ENCODE peak calls at places on chromosomes 2 and 18, in seven cellular contexts. M is NCI-H460; O is LHCN-M2; X is naive thymus-derived CD8-positive, alpha-beta T cell; H is GM03348; A is mesenteric fat pad; B is DND-41. Q is an unnamed sample.

GRCh38 chr2:180240774-180241173 is 233.7 kb upstream of the CWC22 start:
- DNase-seq in M (peak), O (peak), X (no peak), H (peak), A (no peak), B (no peak), Q (no peak)

GRCh38 chr2:40625849-40626248 is 174.0 kb upstream of the SLC8A1 start:
- DNase-seq in M (peak), O (peak), X (no peak), H (peak), A (no peak), B (no peak), Q (peak)

GRCh38 chr2:39693275-39693674 is 27.6 kb downstream of the TMEM178A start:
- DNase-seq in M (no peak), O (no peak), X (no peak), H (no peak), A (no peak), B (no peak), Q (no peak)

GRCh38 chr18:62616331-62616805 is 93.5 kb downstream of the ZCCHC2 start:
- DNase-seq in M (no peak), O (no peak), X (no peak), H (peak), A (no peak), B (no peak), Q (no peak)

GRCh38 chr2:114119846-114120348 is 230.0 kb downstream of the ACTR3 start:
- DNase-seq in M (no peak), O (no peak), X (no peak), H (peak), A (no peak), B (no peak), Q (no peak)

GRCh38 chr2:193461431-193461946 is 1266.8 kb upstream of the TMEFF2 start:
- DNase-seq in M (no peak), O (no peak), X (no peak), H (no peak), A (no peak), B (no peak), Q (no peak)

GRCh38 chr2:60505240-60505639 is 48.2 kb downstream of the BCL11A start:
- DNase-seq in M (no peak), O (no peak), X (no peak), H (no peak), A (no peak), B (no peak), Q (no peak)

GRCh38 chr18:12703714-12704113 is 872 bp downstream of the PSMG2 start:
- DNase-seq in M (no peak), O (peak), X (no peak), H (peak), A (no peak), B (peak), Q (no peak)

GRCh38 chr18:48929951-48930713 is 20.6 kb downstream of the SMAD7 start:
- DNase-seq in M (no peak), O (peak), X (no peak), H (peak), A (no peak), B (no peak), Q (no peak)

Q was measured in keratinocyte.